ENCODE peak calls at places on chromosomes 3 and 15, in six cellular contexts. I is mesenchymal stem cell, E is IMR-90, G is H1, S is neuronal stem cell, B is trophoblast cell. T is an unnamed sample.

GRCh38 chr3:113968986-113969385 is 21.2 kb downstream of the ZDHHC23 start:
- DNase-seq in I (no peak), E (no peak), G (no peak), S (no peak), B (no peak), T (no peak)

GRCh38 chr3:120095226-120096165 is 1.2 kb upstream of the GSK3B start:
- DNase-seq in I (peak), E (peak), G (peak), S (peak), B (peak), T (peak)

GRCh38 chr15:67824900-67825879 is at the start of gene SKOR1:
- DNase-seq in I (peak), E (peak), G (no peak), S (no peak), B (peak), T (peak)

GRCh38 chr15:56736881-56737707 is 3.8 kb upstream of the ZNF280D start:
- DNase-seq in I (peak), E (no peak), G (no peak), S (no peak), B (no peak), T (peak)

GRCh38 chr3:44125882-44126281 is 115.8 kb upstream of the TOPAZ1 start:
- DNase-seq in I (no peak), E (no peak), G (no peak), S (no peak), B (peak), T (peak)

GRCh38 chr3:121063628-121064027 is 155.6 kb downstream of the STXBP5L start:
- DNase-seq in I (no peak), E (no peak), G (no peak), S (no peak), B (no peak), T (peak)

GRCh38 chr15:55344206-55344605 is 25.2 kb downstream of the PIGB start:
- DNase-seq in I (no peak), E (no peak), G (no peak), S (peak), B (no peak), T (peak)

GRCh38 chr15:84863480-84864428 is 20.7 kb upstream of the SLC28A1 start:
- DNase-seq in I (no peak), E (no peak), G (no peak), S (no peak), B (no peak), T (no peak)

GRCh38 chr15:55518641-55519040 is 10.6 kb upstream of the DNAAF4 start:
- DNase-seq in I (no peak), E (no peak), G (no peak), S (no peak), B (no peak), T (no peak)

GRCh38 chr3:146577662-146578061 is 27.5 kb downstream of the PLSCR5 start:
- DNase-seq in I (peak), E (peak), G (no peak), S (no peak), B (peak), T (peak)

GRCh38 chr3:50885491-50885890 is 210.8 kb downstream of the DOCK3 start:
- DNase-seq in I (no peak), E (no peak), G (no peak), S (peak), B (no peak), T (peak)

GRCh38 chr3:8555705-8556314 is 54.2 kb downstream of the LMCD1 start:
- DNase-seq in I (no peak), E (peak), G (no peak), S (no peak), B (no peak), T (no peak)

GRCh38 chr3:139633511-139633910 is 44.3 kb downstream of the NMNAT3 start:
- DNase-seq in I (no peak), E (no peak), G (no peak), S (no peak), B (no peak), T (no peak)

GRCh38 chr15:43958894-43959330 is 132.1 kb downstream of the WDR76 start:
- DNase-seq in I (peak), E (peak), G (no peak), S (no peak), B (no peak), T (peak)

GRCh38 chr15:60721706-60722105 is 242.8 kb upstream of the ICE2 start:
- DNase-seq in I (peak), E (peak), G (no peak), S (no peak), B (no peak), T (no peak)

GRCh38 chr15:88651971-88652370 is 13.2 kb downstream of the ISG20 start:
- DNase-seq in I (no peak), E (no peak), G (no peak), S (no peak), B (no peak), T (no peak)

GRCh38 chr3:78610462-78611125 is 1157.2 kb downstream of the ROBO1 start:
- DNase-seq in I (peak), E (no peak), G (no peak), S (no peak), B (no peak), T (no peak)

GRCh38 chr3:177039875-177040274 is 157.4 kb downstream of the TBL1XR1 start:
- DNase-seq in I (no peak), E (no peak), G (no peak), S (no peak), B (no peak), T (peak)

GRCh38 chr15:71730277-71731144 is 79.8 kb upstream of the NR2E3 start:
- DNase-seq in I (peak), E (peak), G (no peak), S (peak), B (no peak), T (peak)

DNA sequence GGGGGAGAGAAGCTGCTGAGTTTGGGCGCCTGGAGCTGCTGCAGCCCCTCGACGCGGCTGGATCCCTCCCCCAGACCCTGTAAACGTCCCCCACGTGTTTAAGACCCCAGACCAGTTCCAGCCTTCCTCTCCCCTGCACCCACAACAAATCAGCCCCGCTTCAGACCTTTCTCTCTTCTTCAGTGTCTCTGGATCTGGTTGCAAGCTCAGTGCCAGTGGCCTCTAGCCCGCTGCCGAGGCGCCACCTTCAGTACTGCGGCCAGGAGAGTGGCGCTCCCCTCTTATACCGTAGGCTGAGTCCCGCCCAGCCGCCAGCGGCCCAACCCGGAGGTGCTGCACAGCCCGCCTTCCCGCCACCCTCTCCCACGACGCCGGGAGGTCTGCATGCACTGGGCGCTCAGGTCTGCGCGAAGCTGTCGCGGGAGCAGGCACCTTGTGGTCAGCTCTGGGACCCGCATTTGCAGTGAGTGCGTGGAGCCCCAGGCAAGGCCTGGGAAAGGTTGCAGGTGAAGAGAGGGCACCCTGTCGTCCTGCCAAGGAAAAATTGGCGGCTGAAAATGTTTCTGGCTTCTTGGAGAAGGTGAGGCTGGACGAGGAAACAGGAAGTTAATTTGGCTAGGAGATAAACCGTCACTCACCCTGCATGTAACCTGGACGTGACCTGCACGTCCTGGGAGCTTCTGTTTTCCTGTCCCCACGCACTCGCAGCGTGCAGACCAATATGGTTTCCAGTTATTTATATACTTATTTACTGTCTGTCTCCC is at the start of gene C2CD4B:
- DNase-seq in I (peak), E (no peak), G (no peak), S (peak), B (no peak), T (peak)
- H3K4me3 ChIP-seq in I (peak), E (no peak), G (peak), S (peak), B (peak), T (no peak)

GRCh38 chr3:185824467-185825378 is at the start of gene IGF2BP2:
- DNase-seq in I (peak), E (peak), G (no peak), S (peak), B (peak), T (peak)

GRCh38 chr3:185825379-185825638 is 467 bp upstream of the IGF2BP2 start:
- DNase-seq in I (no peak), E (no peak), G (no peak), S (no peak), B (no peak), T (no peak)

GRCh38 chr3:185822957-185823279 is 1.9 kb downstream of the IGF2BP2 start:
- DNase-seq in I (peak), E (no peak), G (no peak), S (no peak), B (no peak), T (no peak)

GRCh38 chr3:185823280-185824044 is 1.4 kb downstream of the IGF2BP2 start:
- DNase-seq in I (peak), E (peak), G (no peak), S (no peak), B (no peak), T (peak)

DNA sequence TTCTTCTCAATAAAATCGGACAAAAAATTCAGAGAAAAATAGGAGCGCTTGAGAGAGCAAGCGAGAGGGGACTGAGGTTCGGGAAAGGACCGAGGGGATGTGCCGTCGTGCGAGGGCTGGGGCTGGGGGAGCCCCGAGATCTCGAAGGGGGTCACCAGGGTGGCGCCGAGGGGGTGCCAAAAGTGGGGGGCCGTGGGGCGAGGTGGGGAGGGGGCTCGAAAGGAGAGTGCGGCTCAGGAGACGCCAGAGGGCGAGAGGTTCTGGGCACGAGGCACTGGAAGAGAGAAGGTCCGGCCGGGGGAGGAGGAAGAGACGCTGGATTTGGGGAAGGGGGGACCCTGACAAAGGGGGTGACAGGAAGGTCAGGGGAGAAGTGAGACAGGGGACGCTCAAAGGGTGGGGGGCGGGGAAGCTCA is 783 bp downstream of the IGF2BP2 start:
- DNase-seq in I (peak), E (no peak), G (no peak), S (peak), B (no peak), T (peak)
- H3K4ac ChIP-seq in I (peak), E (peak), G (peak), S (no peak), B (peak), T (peak)

DNA sequence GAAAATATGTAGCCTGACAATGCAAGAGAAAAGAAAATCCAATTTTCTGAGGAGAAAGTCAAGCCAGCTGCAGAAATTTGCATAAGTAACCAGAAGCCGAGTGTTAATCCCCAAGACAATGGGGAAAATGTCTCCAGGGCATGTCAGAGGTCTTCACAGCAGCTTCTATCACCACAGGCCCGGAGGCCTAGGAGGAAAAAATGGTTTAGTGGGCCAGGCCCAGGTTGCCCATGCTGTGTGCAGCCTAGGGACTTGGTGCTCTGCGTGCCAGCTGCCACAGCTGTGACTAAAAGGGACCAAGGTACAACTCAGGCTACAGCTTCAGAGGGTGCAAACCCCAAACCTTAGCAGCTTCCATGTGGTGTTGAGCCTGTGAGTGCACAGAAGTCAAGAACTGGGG is 201.2 kb upstream of the SOX2 start:
- DNase-seq in I (no peak), E (no peak), G (no peak), S (no peak), B (no peak), T (peak)
- H3K4me3 ChIP-seq in I (no peak), E (no peak), G (no peak), S (no peak), B (no peak), T (no peak)

DNA sequence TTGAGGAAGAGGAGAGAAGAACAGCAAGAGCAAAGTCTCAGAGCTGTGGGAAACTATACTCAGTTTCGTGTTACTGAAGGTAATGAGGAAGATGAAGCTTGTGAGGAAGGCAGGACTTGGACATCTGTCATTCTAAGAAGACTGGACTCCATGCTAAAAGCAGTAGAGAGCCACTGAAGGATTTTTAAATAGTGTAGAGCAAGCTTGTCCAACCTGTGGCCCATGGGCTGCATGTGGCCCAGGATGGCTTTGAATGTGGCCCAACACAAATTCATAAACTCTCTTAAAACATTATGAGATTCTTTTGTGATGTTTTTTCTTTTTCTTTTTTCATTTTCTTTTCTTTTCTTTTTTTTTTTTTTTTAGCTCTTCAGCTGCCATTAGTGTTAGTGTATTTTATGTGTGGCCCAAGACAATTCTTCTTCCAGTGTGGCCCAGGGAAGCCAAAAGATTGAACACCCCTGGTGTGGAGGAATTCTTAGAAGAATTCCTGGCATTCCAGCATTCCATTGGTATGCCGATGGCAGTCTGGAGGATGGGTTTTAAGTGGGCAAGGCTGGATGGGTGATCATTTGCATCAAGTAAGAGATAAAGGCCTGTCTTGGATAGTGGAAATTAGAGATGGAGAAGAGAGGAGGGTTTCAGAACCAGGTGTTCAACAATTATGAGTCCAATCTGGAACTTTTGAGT is 6.9 kb upstream of the NFKBIZ start:
- DNase-seq in I (peak), E (no peak), G (peak), S (peak), B (no peak), T (peak)
- H3K4ac ChIP-seq in I (no peak), E (peak), G (no peak), S (no peak), B (no peak), T (no peak)

T was measured in mesendoderm.